ENCODE peak calls at places on chromosomes 5 and 9, in five cellular contexts. One of them, this sample, is unnamed.

GRCh38 chr5:124289641-124290201 is 456.7 kb downstream of the ZNF608 start:
- DNase-seq in H54: no peak
- DNase-seq in ovary: no peak
- DNase-seq in HCT116: peak
- DNase-seq in Peyer's patch: no peak
- DNase-seq in this sample: no peak

GRCh38 chr5:322942-323879 is 1.7 kb downstream of the AHRR start:
- DNase-seq in H54: no peak
- DNase-seq in ovary: no peak
- DNase-seq in HCT116: no peak
- DNase-seq in Peyer's patch: no peak
- DNase-seq in this sample: no peak

GRCh38 chr9:10007356-10007755 is 605.4 kb downstream of the PTPRD start:
- DNase-seq in H54: no peak
- DNase-seq in ovary: no peak
- DNase-seq in HCT116: no peak
- DNase-seq in Peyer's patch: no peak
- DNase-seq in this sample: no peak

GRCh38 chr5:44388504-44389409 is 463 bp downstream of the FGF10 start:
- DNase-seq in H54: no peak
- DNase-seq in ovary: peak
- DNase-seq in HCT116: no peak
- DNase-seq in Peyer's patch: peak
- DNase-seq in this sample: no peak

GRCh38 chr5:108379722-108380530 is 2.0 kb downstream of the FBXL17 start:
- DNase-seq in H54: no peak
- DNase-seq in ovary: no peak
- DNase-seq in HCT116: no peak
- DNase-seq in Peyer's patch: no peak
- DNase-seq in this sample: no peak

GRCh38 chr9:122394265-122395242 is 23.7 kb downstream of the PTGS1 start:
- DNase-seq in H54: no peak
- DNase-seq in ovary: no peak
- DNase-seq in HCT116: no peak
- DNase-seq in Peyer's patch: no peak
- DNase-seq in this sample: no peak

GRCh38 chr5:68139601-68140441 is 75.7 kb upstream of the PIK3R1 start:
- DNase-seq in H54: no peak
- DNase-seq in ovary: no peak
- DNase-seq in HCT116: no peak
- DNase-seq in Peyer's patch: no peak
- DNase-seq in this sample: no peak

GRCh38 chr5:112146323-112146848 is 272.7 kb downstream of the EPB41L4A start:
- DNase-seq in H54: no peak
- DNase-seq in ovary: no peak
- DNase-seq in HCT116: no peak
- DNase-seq in Peyer's patch: no peak
- DNase-seq in this sample: no peak

GRCh38 chr5:143781993-143782520 is 29.9 kb upstream of the HMHB1 start:
- DNase-seq in H54: no peak
- DNase-seq in ovary: no peak
- DNase-seq in HCT116: no peak
- DNase-seq in Peyer's patch: no peak
- DNase-seq in this sample: no peak

GRCh38 chr9:22041792-22042191 is 32.7 kb upstream of the CDKN2B start:
- DNase-seq in H54: no peak
- DNase-seq in ovary: no peak
- DNase-seq in HCT116: peak
- DNase-seq in Peyer's patch: no peak
- DNase-seq in this sample: no peak

GRCh38 chr9:93503381-93503780 is 50.0 kb upstream of the FAM120AOS start:
- DNase-seq in H54: no peak
- DNase-seq in ovary: no peak
- DNase-seq in HCT116: no peak
- DNase-seq in Peyer's patch: no peak
- DNase-seq in this sample: no peak

GRCh38 chr5:92749943-92750342 is 831.1 kb downstream of the NR2F1-AS1 start:
- DNase-seq in H54: peak
- DNase-seq in ovary: no peak
- DNase-seq in HCT116: peak
- DNase-seq in Peyer's patch: no peak
- DNase-seq in this sample: no peak

GRCh38 chr5:153617190-153617589 is 126.7 kb downstream of the GRIA1 start:
- DNase-seq in H54: no peak
- DNase-seq in ovary: no peak
- DNase-seq in HCT116: no peak
- DNase-seq in Peyer's patch: no peak
- DNase-seq in this sample: no peak

GRCh38 chr9:27183701-27184100 is 74.7 kb downstream of the TEK start:
- DNase-seq in H54: no peak
- DNase-seq in ovary: no peak
- DNase-seq in HCT116: no peak
- DNase-seq in Peyer's patch: no peak
- DNase-seq in this sample: no peak

GRCh38 chr5:15959560-15960164 is 219.9 kb downstream of the MARCHF11 start:
- DNase-seq in H54: no peak
- DNase-seq in ovary: no peak
- DNase-seq in HCT116: no peak
- DNase-seq in Peyer's patch: no peak
- DNase-seq in this sample: no peak

GRCh38 chr9:36064448-36065037 is 27.8 kb downstream of the RECK start:
- DNase-seq in H54: no peak
- DNase-seq in ovary: no peak
- DNase-seq in HCT116: no peak
- DNase-seq in Peyer's patch: no peak
- DNase-seq in this sample: no peak

GRCh38 chr9:4297795-4298254 is 2.0 kb downstream of the GLIS3 start:
- DNase-seq in H54: no peak
- DNase-seq in ovary: peak
- DNase-seq in HCT116: no peak
- DNase-seq in Peyer's patch: peak
- DNase-seq in this sample: peak
- TF ChIP-seq POLR2A in H54: no peak
- TF ChIP-seq POLR2A in ovary: peak
- TF ChIP-seq POLR2A in HCT116: peak
- TF ChIP-seq POLR2A in Peyer's patch: no peak
- TF ChIP-seq POLR2A in this sample: no peak

GRCh38 chr9:99399476-99399875 is 177.4 kb downstream of the SEC61B start:
- DNase-seq in H54: no peak
- DNase-seq in ovary: no peak
- DNase-seq in HCT116: no peak
- DNase-seq in Peyer's patch: no peak
- DNase-seq in this sample: no peak

GRCh38 chr9:99401826-99402225 is 179.7 kb downstream of the SEC61B start:
- DNase-seq in H54: no peak
- DNase-seq in ovary: no peak
- DNase-seq in HCT116: no peak
- DNase-seq in Peyer's patch: no peak
- DNase-seq in this sample: no peak

GRCh38 chr9:99393993-99394392 is 171.9 kb downstream of the SEC61B start:
- DNase-seq in H54: no peak
- DNase-seq in ovary: no peak
- DNase-seq in HCT116: no peak
- DNase-seq in Peyer's patch: no peak
- DNase-seq in this sample: no peak

GRCh38 chr9:99400184-99400731 is 178.2 kb downstream of the SEC61B start:
- DNase-seq in H54: no peak
- DNase-seq in ovary: no peak
- DNase-seq in HCT116: no peak
- DNase-seq in Peyer's patch: no peak
- DNase-seq in this sample: no peak

DNA sequence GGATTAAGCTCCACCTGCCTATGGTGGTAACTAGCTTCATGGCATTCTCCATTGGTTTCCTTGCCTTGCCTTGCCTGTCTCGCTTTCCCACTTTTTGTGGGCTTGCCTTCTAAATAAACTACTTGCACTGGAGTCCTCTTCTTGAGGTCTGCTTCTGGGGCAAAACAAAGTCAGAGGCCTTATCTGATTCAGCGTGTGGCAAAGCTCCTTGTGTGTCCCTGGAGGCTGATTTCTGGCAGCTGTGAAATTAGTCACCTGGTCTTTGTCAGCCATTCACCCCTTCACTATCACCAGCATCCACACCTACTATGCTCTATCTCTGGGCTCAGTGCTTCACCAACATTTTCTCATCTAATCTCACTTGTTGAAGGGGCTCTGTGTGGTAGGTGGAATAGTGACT is 176.2 kb downstream of the SEC61B start:
- DNase-seq in H54: no peak
- DNase-seq in ovary: no peak
- DNase-seq in HCT116: no peak
- DNase-seq in Peyer's patch: no peak
- DNase-seq in this sample: no peak
- TF ChIP-seq POLR2A in H54: no peak
- TF ChIP-seq POLR2A in ovary: no peak
- TF ChIP-seq POLR2A in HCT116: no peak
- TF ChIP-seq POLR2A in Peyer's patch: no peak
- TF ChIP-seq POLR2A in this sample: no peak

GRCh38 chr9:131404581-131404980 is 10.7 kb downstream of the PRRC2B start:
- DNase-seq in H54: no peak
- DNase-seq in ovary: no peak
- DNase-seq in HCT116: no peak
- DNase-seq in Peyer's patch: no peak
- DNase-seq in this sample: no peak

GRCh38 chr9:131402073-131402472 is 8.2 kb downstream of the PRRC2B start:
- DNase-seq in H54: no peak
- DNase-seq in ovary: no peak
- DNase-seq in HCT116: no peak
- DNase-seq in Peyer's patch: no peak
- DNase-seq in this sample: no peak

GRCh38 chr9:131403493-131403773 is 9.5 kb downstream of the PRRC2B start:
- DNase-seq in H54: no peak
- DNase-seq in ovary: no peak
- DNase-seq in HCT116: no peak
- DNase-seq in Peyer's patch: no peak
- DNase-seq in this sample: no peak

GRCh38 chr9:131404987-131405386 is 11.1 kb downstream of the PRRC2B start:
- DNase-seq in H54: no peak
- DNase-seq in ovary: no peak
- DNase-seq in HCT116: no peak
- DNase-seq in Peyer's patch: no peak
- DNase-seq in this sample: no peak

GRCh38 chr9:131402738-131403492 is 9.0 kb downstream of the PRRC2B start:
- DNase-seq in H54: no peak
- DNase-seq in ovary: peak
- DNase-seq in HCT116: no peak
- DNase-seq in Peyer's patch: peak
- DNase-seq in this sample: no peak
- TF ChIP-seq POLR2A in H54: no peak
- TF ChIP-seq POLR2A in ovary: no peak
- TF ChIP-seq POLR2A in HCT116: no peak
- TF ChIP-seq POLR2A in Peyer's patch: no peak
- TF ChIP-seq POLR2A in this sample: peak

GRCh38 chr9:14052346-14052745 is 261.6 kb downstream of the NFIB start:
- DNase-seq in H54: no peak
- DNase-seq in ovary: no peak
- DNase-seq in HCT116: no peak
- DNase-seq in Peyer's patch: no peak
- DNase-seq in this sample: no peak

GRCh38 chr9:14057347-14058077 is 256.4 kb downstream of the NFIB start:
- DNase-seq in H54: no peak
- DNase-seq in ovary: no peak
- DNase-seq in HCT116: no peak
- DNase-seq in Peyer's patch: no peak
- DNase-seq in this sample: no peak

GRCh38 chr9:14051459-14051858 is 262.5 kb downstream of the NFIB start:
- DNase-seq in H54: no peak
- DNase-seq in ovary: no peak
- DNase-seq in HCT116: no peak
- DNase-seq in Peyer's patch: no peak
- DNase-seq in this sample: no peak

GRCh38 chr9:14058078-14058688 is 255.8 kb downstream of the NFIB start:
- DNase-seq in H54: no peak
- DNase-seq in ovary: no peak
- DNase-seq in HCT116: no peak
- DNase-seq in Peyer's patch: no peak
- DNase-seq in this sample: no peak

DNA sequence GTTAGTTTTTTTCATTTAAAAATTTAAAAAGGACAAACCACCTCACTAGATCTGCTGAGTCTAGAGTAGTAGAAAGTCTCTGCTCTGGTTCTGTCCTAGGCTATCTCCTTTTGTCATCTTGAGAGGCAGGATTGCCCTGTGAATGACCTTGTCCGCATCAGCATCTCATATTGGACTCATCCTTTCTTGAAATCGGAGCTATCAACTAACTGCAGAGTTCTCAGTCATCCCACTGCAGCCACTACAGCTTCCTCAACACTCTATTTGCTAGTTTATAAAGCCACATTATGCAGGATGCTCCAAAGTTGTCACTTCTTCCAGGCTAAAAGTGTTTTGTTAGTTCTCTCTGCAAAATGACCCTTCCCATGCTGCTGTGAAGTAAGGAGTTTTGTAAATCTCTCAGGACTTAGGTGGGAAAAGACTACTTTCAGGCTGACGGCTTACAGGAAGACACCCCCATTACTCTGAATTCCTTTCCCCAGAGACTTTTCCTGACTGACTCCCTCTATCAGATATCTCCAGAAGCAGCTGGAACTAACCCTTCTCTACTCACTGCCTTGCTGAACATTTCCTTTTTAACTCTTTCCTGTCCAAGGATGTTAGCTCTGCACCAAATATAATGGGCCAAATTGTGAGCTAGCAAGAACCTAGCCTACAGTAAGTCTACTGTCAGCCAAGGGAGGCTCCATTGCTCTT is 257.6 kb downstream of the NFIB start:
- DNase-seq in H54: no peak
- DNase-seq in ovary: no peak
- DNase-seq in HCT116: no peak
- DNase-seq in Peyer's patch: no peak
- DNase-seq in this sample: no peak
- TF ChIP-seq POLR2A in H54: no peak
- TF ChIP-seq POLR2A in ovary: no peak
- TF ChIP-seq POLR2A in HCT116: no peak
- TF ChIP-seq POLR2A in Peyer's patch: no peak
- TF ChIP-seq POLR2A in this sample: no peak

This sample was measured in GM12892.